ENCODE peak calls at places on chromosomes 5 and 9, in seven cellular contexts. W is body of pancreas; N is lung; V is endothelial cell; Z is CD8-positive, alpha-beta T cell; Y is neural crest cell; M is cardiac muscle cell. Q is an unnamed sample.

GRCh38 chr5:86880785-86881492 is 263.2 kb downstream of the COX7C start:
- DNase-seq in Z (peak), W (peak), V (peak), N (peak), Y (peak), M (peak), Q (peak)

GRCh38 chr9:97874617-97875016 is 21.6 kb downstream of the FOXE1 start:
- DNase-seq in V (no peak), M (no peak), Y (no peak), N (no peak), W (no peak), Z (no peak), Q (no peak)

GRCh38 chr9:19404278-19405075 is 4.3 kb upstream of the ACER2 start:
- DNase-seq in V (no peak), M (no peak), W (peak), Z (no peak), N (no peak), Y (no peak), Q (no peak)

GRCh38 chr5:121350493-121350892 is 501.2 kb upstream of the FTMT start:
- DNase-seq in N (no peak), W (no peak), Y (no peak), M (no peak), Z (no peak), V (no peak), Q (no peak)

GRCh38 chr5:143177263-143177994 is 226.1 kb downstream of the NR3C1 start:
- DNase-seq in W (no peak), Z (no peak), V (no peak), Y (no peak), N (no peak), M (peak), Q (no peak)

GRCh38 chr9:21153688-21154608 is 12.3 kb upstream of the IFNW1 start:
- DNase-seq in M (peak), Z (no peak), V (peak), N (no peak), Y (peak), W (no peak), Q (no peak)

GRCh38 chr5:65739162-65739561 is 17.2 kb downstream of the NLN start:
- DNase-seq in N (no peak), Z (no peak), Y (no peak), M (no peak), V (no peak), W (no peak), Q (no peak)

GRCh38 chr9:86714976-86715375 is 232.3 kb downstream of the GAS1 start:
- DNase-seq in N (no peak), M (peak), V (no peak), W (no peak), Y (no peak), Z (no peak), Q (no peak)

GRCh38 chr5:139094154-139095131 is 103.7 kb downstream of the SIL1 start:
- DNase-seq in Y (no peak), V (no peak), N (no peak), Z (no peak), M (no peak), W (no peak), Q (no peak)

GRCh38 chr5:130627145-130627544 is 537.9 kb downstream of the HINT1 start:
- DNase-seq in W (no peak), M (no peak), V (no peak), N (no peak), Y (no peak), Z (no peak), Q (no peak)

GRCh38 chr9:104334549-104334948 is 169.5 kb upstream of the OR13F1 start:
- DNase-seq in Y (no peak), M (no peak), W (no peak), N (no peak), V (no peak), Z (no peak), Q (no peak)

GRCh38 chr5:61675015-61675692 is 343.1 kb downstream of the ZSWIM6 start:
- DNase-seq in M (no peak), Z (no peak), W (peak), N (no peak), Y (peak), V (no peak), Q (no peak)

GRCh38 chr5:171908638-171909037 is 97.8 kb downstream of the FBXW11 start:
- DNase-seq in N (no peak), M (no peak), Z (no peak), Y (no peak), V (no peak), W (no peak), Q (no peak)

GRCh38 chr9:127931092-127931881 is 710 bp upstream of the PIP5KL1 start:
- DNase-seq in M (peak), V (no peak), W (no peak), Y (no peak), Z (no peak), N (peak), Q (no peak)

GRCh38 chr5:72441094-72441723 is 66.0 kb downstream of the ZNF366 start:
- DNase-seq in Z (no peak), Y (no peak), V (no peak), N (no peak), M (no peak), W (no peak), Q (no peak)

GRCh38 chr5:137325721-137326120 is 173.4 kb downstream of the SPOCK1 start:
- DNase-seq in N (no peak), W (no peak), V (no peak), M (no peak), Z (no peak), Y (no peak), Q (no peak)

GRCh38 chr5:120152472-120152871 is 311.6 kb upstream of the PRR16 start:
- DNase-seq in M (peak), V (no peak), Y (no peak), W (no peak), N (no peak), Z (no peak), Q (no peak)

GRCh38 chr5:78858401-78858800 is 126.7 kb downstream of the ARSB start:
- DNase-seq in M (no peak), V (no peak), N (no peak), Y (no peak), W (no peak), Z (no peak), Q (no peak)

GRCh38 chr9:86281577-86282076 is 711 bp downstream of the ISCA1 start:
- DNase-seq in M (no peak), W (no peak), V (no peak), Z (no peak), Y (peak), N (no peak), Q (peak)

GRCh38 chr9:106980551-106981101 is 117.7 kb downstream of the ZNF462 start:
- DNase-seq in Y (no peak), Z (no peak), V (no peak), M (no peak), N (no peak), W (no peak), Q (no peak)

GRCh38 chr9:134422301-134422700 is 96.0 kb downstream of the RXRA start:
- DNase-seq in Z (no peak), W (peak), N (peak), M (no peak), Y (no peak), V (no peak), Q (no peak)

GRCh38 chr5:146667633-146668032 is 151.6 kb upstream of the GPR151 start:
- DNase-seq in N (no peak), V (no peak), W (no peak), Y (no peak), M (peak), Z (no peak), Q (no peak)

GRCh38 chr9:132242621-132243155 is 80.8 kb downstream of the NTNG2 start:
- DNase-seq in Y (no peak), Z (no peak), M (no peak), W (no peak), N (no peak), V (no peak), Q (no peak)

GRCh38 chr5:1551913-1552312 is 28.2 kb upstream of the LPCAT1 start:
- DNase-seq in Y (no peak), M (no peak), W (no peak), V (no peak), N (peak), Z (no peak), Q (no peak)

GRCh38 chr5:61301820-61302563 is 30.1 kb upstream of the ZSWIM6 start:
- DNase-seq in N (peak), Z (no peak), W (peak), V (no peak), M (peak), Y (no peak), Q (no peak)

GRCh38 chr5:132737982-132738770 is 830 bp upstream of the KIF3A start:
- DNase-seq in Z (no peak), W (no peak), V (no peak), Y (no peak), M (no peak), N (no peak), Q (no peak)

GRCh38 chr5:111953351-111954127 is 196.5 kb upstream of the NREP start:
- DNase-seq in Z (no peak), V (no peak), Y (no peak), W (no peak), N (no peak), M (peak), Q (no peak)

GRCh38 chr5:142743677-142744441 is 26.3 kb upstream of the ARHGAP26 start:
- DNase-seq in W (no peak), V (peak), N (no peak), Z (no peak), M (peak), Y (no peak), Q (no peak)

GRCh38 chr9:133948138-133948537 is 44.0 kb downstream of the VAV2 start:
- DNase-seq in Y (no peak), Z (no peak), N (no peak), V (no peak), W (peak), M (no peak), Q (no peak)

GRCh38 chr5:139699352-139699751 is 51.2 kb downstream of the CXXC5 start:
- DNase-seq in W (no peak), N (no peak), Y (no peak), V (no peak), Z (no peak), M (no peak), Q (no peak)

GRCh38 chr5:32439086-32439642 is 5.4 kb downstream of the ZFR start:
- DNase-seq in M (no peak), W (no peak), Z (no peak), Y (no peak), V (no peak), N (no peak), Q (no peak)

GRCh38 chr5:54610197-54610898 is 92.8 kb downstream of the SNX18 start:
- DNase-seq in N (no peak), Z (peak), V (no peak), M (peak), W (no peak), Y (no peak), Q (no peak)

GRCh38 chr9:96500696-96501660 is 51.0 kb downstream of the HABP4 start:
- DNase-seq in V (no peak), Z (no peak), W (no peak), M (no peak), Y (no peak), N (no peak), Q (no peak)

GRCh38 chr9:125850763-125851162 is 103.6 kb downstream of the PBX3 start:
- DNase-seq in Z (no peak), Y (no peak), V (no peak), M (peak), W (no peak), N (no peak), Q (no peak)

GRCh38 chr5:53381-54174 is 38.4 kb upstream of the PLEKHG4B start:
- DNase-seq in Y (peak), M (peak), V (peak), N (peak), Z (no peak), W (peak), Q (peak)

GRCh38 chr9:83435301-83435700 is 102.9 kb downstream of the FRMD3 start:
- DNase-seq in Z (no peak), M (no peak), W (no peak), V (no peak), N (no peak), Y (no peak), Q (no peak)

GRCh38 chr5:93305984-93306383 is 275.0 kb downstream of the NR2F1-AS1 start:
- DNase-seq in W (no peak), N (no peak), Y (no peak), M (no peak), V (peak), Z (no peak), Q (no peak)

GRCh38 chr5:177378884-177379883 is 5.0 kb upstream of the SLC34A1 start:
- DNase-seq in N (no peak), Z (no peak), M (peak), V (no peak), W (no peak), Y (no peak), Q (no peak)

DNA sequence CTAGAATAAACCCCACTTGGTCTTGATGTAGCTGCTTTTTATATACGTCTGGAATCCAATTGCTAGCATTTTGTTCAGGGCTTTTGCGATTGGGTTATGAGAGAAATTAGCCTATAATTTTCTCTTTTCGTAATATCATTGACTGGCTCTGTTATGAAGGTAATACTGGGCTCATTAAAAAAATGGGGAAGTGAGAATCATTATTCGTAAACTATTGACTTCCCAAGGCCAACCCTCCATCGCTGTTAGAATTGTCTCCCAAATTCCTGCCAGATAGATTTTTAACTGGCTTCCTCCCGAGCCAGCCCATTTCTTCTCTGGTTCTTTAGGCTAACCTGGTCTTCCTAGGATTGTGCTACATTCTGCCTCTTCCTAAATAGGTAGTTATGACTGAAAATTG is 35.9 kb upstream of the GRPEL2 start:
- DNase-seq in W (no peak), M (no peak), Y (no peak), V (no peak), Z (no peak), N (no peak), Q (no peak)
- TF ChIP-seq CTCF in W (no peak), M (no peak), Y (no peak), V (no peak), Z (no peak), N (no peak), Q (no peak)

GRCh38 chr5:109767997-109768396 is 78.3 kb downstream of the MAN2A1 start:
- DNase-seq in W (no peak), M (no peak), N (no peak), Y (no peak), Z (no peak), V (no peak), Q (no peak)
- TF ChIP-seq CTCF in W (no peak), M (no peak), N (no peak), Y (no peak), Z (no peak), V (no peak), Q (no peak)

GRCh38 chr5:41638685-41639084 is 128.3 kb upstream of the PLCXD3 start:
- DNase-seq in Z (no peak), V (no peak), Y (no peak), N (no peak), M (no peak), W (no peak), Q (no peak)

GRCh38 chr5:41641621-41642020 is 131.2 kb upstream of the PLCXD3 start:
- DNase-seq in M (peak), Y (no peak), W (no peak), V (no peak), N (no peak), Z (no peak), Q (no peak)

GRCh38 chr5:41637424-41637823 is 127.0 kb upstream of the PLCXD3 start:
- DNase-seq in Z (no peak), M (peak), V (peak), Y (peak), W (no peak), N (no peak), Q (no peak)

GRCh38 chr5:41637869-41638268 is 127.5 kb upstream of the PLCXD3 start:
- DNase-seq in Y (no peak), V (no peak), M (no peak), Z (no peak), W (no peak), N (no peak), Q (no peak)

DNA sequence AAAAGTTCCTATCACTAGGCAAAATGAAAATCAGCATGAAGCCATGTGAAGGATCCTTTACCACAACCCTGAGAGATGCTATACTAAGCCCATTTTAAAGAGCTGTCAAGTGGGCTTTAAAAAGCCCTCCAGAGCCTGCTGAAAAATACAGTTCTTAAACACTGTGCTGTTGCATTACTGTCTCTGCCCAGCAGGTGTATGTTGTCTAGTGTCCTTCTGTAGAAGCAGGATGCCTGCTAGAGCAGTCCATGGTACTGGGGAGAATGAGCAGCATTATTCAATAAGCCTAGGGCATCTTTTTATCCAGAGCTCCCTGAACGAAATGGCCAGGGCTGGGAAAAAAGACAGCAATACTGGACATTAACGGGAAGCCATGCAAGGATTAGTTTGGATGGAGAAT is 126.2 kb upstream of the PLCXD3 start:
- DNase-seq in M (peak), Y (peak), Z (no peak), V (peak), N (no peak), W (no peak), Q (no peak)
- TF ChIP-seq CTCF in M (peak), Y (peak), Z (no peak), V (peak), N (no peak), W (no peak), Q (peak)

GRCh38 chr5:148912714-148913398 is 86.4 kb downstream of the ADRB2 start:
- DNase-seq in Y (no peak), M (peak), N (no peak), Z (no peak), V (no peak), W (no peak), Q (no peak)
- TF ChIP-seq CTCF in Y (peak), M (no peak), N (no peak), Z (no peak), V (no peak), W (peak), Q (peak)

GRCh38 chr5:31196309-31196708 is 2.8 kb downstream of the CDH6 start:
- DNase-seq in V (no peak), M (peak), W (no peak), N (no peak), Z (no peak), Y (no peak), Q (no peak)
- TF ChIP-seq CTCF in V (no peak), M (no peak), W (no peak), N (no peak), Z (no peak), Y (peak), Q (peak)

GRCh38 chr5:134371834-134372340 is 518 bp downstream of the UBE2B start:
- DNase-seq in W (peak), Y (peak), M (peak), N (peak), Z (peak), V (peak), Q (peak)
- TF ChIP-seq CTCF in W (no peak), Y (no peak), M (no peak), N (no peak), Z (no peak), V (no peak), Q (no peak)

GRCh38 chr5:107937198-107937597 is 266.5 kb upstream of the EFNA5 start:
- DNase-seq in M (no peak), W (no peak), V (no peak), Z (no peak), N (no peak), Y (no peak), Q (no peak)
- TF ChIP-seq CTCF in M (no peak), W (no peak), V (no peak), Z (no peak), N (no peak), Y (no peak), Q (no peak)